ENCODE peak calls at places on chromosomes 2 and 18, in four cellular contexts. One of them, this sample, is unnamed.

GRCh38 chr2:190986221-190986953 is 27.6 kb downstream of the STAT1 start:
- DNase-seq in H1: no peak
- DNase-seq in K562: peak
- DNase-seq in HepG2: no peak
- DNase-seq in this sample: no peak

GRCh38 chr2:64459575-64459974 is 5.6 kb downstream of the LGALSL start:
- DNase-seq in H1: no peak
- DNase-seq in K562: no peak
- DNase-seq in HepG2: no peak
- DNase-seq in this sample: no peak

GRCh38 chr18:78128004-78128403 is 851.6 kb upstream of the SALL3 start:
- DNase-seq in H1: no peak
- DNase-seq in K562: no peak
- DNase-seq in HepG2: no peak
- DNase-seq in this sample: no peak

GRCh38 chr18:47184419-47185050 is 8.4 kb upstream of the IER3IP1 start:
- DNase-seq in H1: no peak
- DNase-seq in K562: peak
- DNase-seq in HepG2: peak
- DNase-seq in this sample: peak

GRCh38 chr2:23624378-23624777 is 239.4 kb downstream of the KLHL29 start:
- DNase-seq in H1: peak
- DNase-seq in K562: peak
- DNase-seq in HepG2: peak
- DNase-seq in this sample: peak

GRCh38 chr18:8242306-8242705 is 366.9 kb upstream of the RAB12 start:
- DNase-seq in H1: no peak
- DNase-seq in K562: no peak
- DNase-seq in HepG2: no peak
- DNase-seq in this sample: no peak

GRCh38 chr2:95271381-95271971 is 2.8 kb upstream of the PROM2 start:
- DNase-seq in H1: peak
- DNase-seq in K562: no peak
- DNase-seq in HepG2: no peak
- DNase-seq in this sample: no peak

GRCh38 chr2:99420031-99420430 is 69.8 kb downstream of the REV1 start:
- DNase-seq in H1: no peak
- DNase-seq in K562: no peak
- DNase-seq in HepG2: no peak
- DNase-seq in this sample: no peak

GRCh38 chr18:3870914-3871313 is 420.9 kb downstream of the TGIF1 start:
- DNase-seq in H1: no peak
- DNase-seq in K562: no peak
- DNase-seq in HepG2: no peak
- DNase-seq in this sample: no peak

GRCh38 chr18:40874233-40874632 is 1080.8 kb upstream of the PIK3C3 start:
- DNase-seq in H1: no peak
- DNase-seq in K562: no peak
- DNase-seq in HepG2: no peak
- DNase-seq in this sample: no peak

GRCh38 chr2:57696016-57696415 is 350.6 kb upstream of the VRK2 start:
- DNase-seq in H1: no peak
- DNase-seq in K562: no peak
- DNase-seq in HepG2: no peak
- DNase-seq in this sample: peak

GRCh38 chr2:130963849-130964793 is 127.4 kb downstream of the ARHGEF4 start:
- DNase-seq in H1: peak
- DNase-seq in K562: peak
- DNase-seq in HepG2: no peak
- DNase-seq in this sample: peak

GRCh38 chr2:119609337-119609736 is 65.1 kb downstream of the CFAP221 start:
- DNase-seq in H1: no peak
- DNase-seq in K562: no peak
- DNase-seq in HepG2: no peak
- DNase-seq in this sample: no peak

GRCh38 chr2:174914894-174915760 is 90.1 kb downstream of the CHN1 start:
- DNase-seq in H1: no peak
- DNase-seq in K562: no peak
- DNase-seq in HepG2: no peak
- DNase-seq in this sample: no peak

GRCh38 chr18:80249217-80250093 is 2.1 kb upstream of the PARD6G start:
- DNase-seq in H1: no peak
- DNase-seq in K562: no peak
- DNase-seq in HepG2: no peak
- DNase-seq in this sample: no peak

GRCh38 chr2:174745142-174745541 is 19.1 kb downstream of the CHRNA1 start:
- DNase-seq in H1: no peak
- DNase-seq in K562: no peak
- DNase-seq in HepG2: no peak
- DNase-seq in this sample: no peak

GRCh38 chr2:85088921-85089320 is 44.3 kb upstream of the TCF7L1 start:
- DNase-seq in H1: peak
- DNase-seq in K562: no peak
- DNase-seq in HepG2: no peak
- DNase-seq in this sample: no peak

GRCh38 chr2:178328037-178328436 is 122.9 kb downstream of the PRKRA start:
- DNase-seq in H1: no peak
- DNase-seq in K562: no peak
- DNase-seq in HepG2: no peak
- DNase-seq in this sample: no peak

GRCh38 chr2:529425-529824 is 147.8 kb downstream of the TMEM18 start:
- DNase-seq in H1: no peak
- DNase-seq in K562: no peak
- DNase-seq in HepG2: peak
- DNase-seq in this sample: peak

GRCh38 chr2:102283996-102284395 is 27.4 kb upstream of the IL1RL1 start:
- DNase-seq in H1: no peak
- DNase-seq in K562: no peak
- DNase-seq in HepG2: no peak
- DNase-seq in this sample: no peak

GRCh38 chr2:75344146-75344545 is 144.8 kb upstream of the TACR1 start:
- DNase-seq in H1: no peak
- DNase-seq in K562: no peak
- DNase-seq in HepG2: no peak
- DNase-seq in this sample: no peak

GRCh38 chr2:53880756-53881155 is 21.0 kb upstream of the GPR75 start:
- DNase-seq in H1: no peak
- DNase-seq in K562: no peak
- DNase-seq in HepG2: no peak
- DNase-seq in this sample: no peak

GRCh38 chr18:73156117-73156516 is 288.3 kb upstream of the NETO1 start:
- DNase-seq in H1: no peak
- DNase-seq in K562: no peak
- DNase-seq in HepG2: no peak
- DNase-seq in this sample: no peak

GRCh38 chr2:120708944-120709607 is 26.6 kb upstream of the GLI2 start:
- DNase-seq in H1: no peak
- DNase-seq in K562: no peak
- DNase-seq in HepG2: no peak
- DNase-seq in this sample: no peak

GRCh38 chr2:189627789-189628188 is 33.5 kb upstream of the ASNSD1 start:
- DNase-seq in H1: no peak
- DNase-seq in K562: no peak
- DNase-seq in HepG2: no peak
- DNase-seq in this sample: no peak

GRCh38 chr2:148519013-148519412 is 125.5 kb upstream of the EPC2 start:
- DNase-seq in H1: no peak
- DNase-seq in K562: no peak
- DNase-seq in HepG2: no peak
- DNase-seq in this sample: no peak

GRCh38 chr2:106886916-106887758 is 1.2 kb upstream of the ST6GAL2 start:
- DNase-seq in H1: peak
- DNase-seq in K562: no peak
- DNase-seq in HepG2: no peak
- DNase-seq in this sample: peak

GRCh38 chr2:145114726-145115125 is 594.8 kb upstream of the ZEB2 start:
- DNase-seq in H1: no peak
- DNase-seq in K562: no peak
- DNase-seq in HepG2: no peak
- DNase-seq in this sample: no peak

GRCh38 chr2:226655871-226656270 is 143.7 kb downstream of the IRS1 start:
- DNase-seq in H1: no peak
- DNase-seq in K562: no peak
- DNase-seq in HepG2: no peak
- DNase-seq in this sample: peak

GRCh38 chr2:177064417-177064816 is 148.2 kb upstream of the HNRNPA3 start:
- DNase-seq in H1: no peak
- DNase-seq in K562: no peak
- DNase-seq in HepG2: no peak
- DNase-seq in this sample: no peak

GRCh38 chr18:60692277-60692676 is 319.7 kb upstream of the MC4R start:
- DNase-seq in H1: no peak
- DNase-seq in K562: no peak
- DNase-seq in HepG2: no peak
- DNase-seq in this sample: no peak

GRCh38 chr18:60691061-60691460 is 318.5 kb upstream of the MC4R start:
- DNase-seq in H1: no peak
- DNase-seq in K562: no peak
- DNase-seq in HepG2: no peak
- DNase-seq in this sample: no peak

DNA sequence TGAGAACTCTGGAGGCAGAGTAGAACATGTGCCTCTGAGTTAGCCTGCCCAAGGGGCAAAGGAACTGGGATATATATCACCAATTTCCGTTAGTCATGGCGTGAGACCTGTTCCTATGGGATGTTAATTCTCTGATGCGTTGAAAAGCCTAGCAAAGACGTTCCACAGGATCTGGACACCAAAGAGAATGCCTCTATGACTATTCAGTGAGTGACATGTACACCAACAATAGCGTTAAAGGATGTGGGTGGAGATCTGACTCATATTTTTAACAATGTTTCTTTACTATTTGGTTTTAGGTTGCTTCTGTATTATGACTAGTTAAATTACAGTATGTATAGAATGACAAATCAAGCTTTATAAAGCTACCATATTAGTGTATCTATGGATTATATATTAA is 320.9 kb upstream of the MC4R start:
- DNase-seq in H1: no peak
- DNase-seq in K562: no peak
- DNase-seq in HepG2: no peak
- DNase-seq in this sample: no peak
- TF ChIP-seq RAD21 in H1: no peak
- TF ChIP-seq RAD21 in K562: no peak
- TF ChIP-seq RAD21 in HepG2: no peak
- TF ChIP-seq RAD21 in this sample: no peak

DNA sequence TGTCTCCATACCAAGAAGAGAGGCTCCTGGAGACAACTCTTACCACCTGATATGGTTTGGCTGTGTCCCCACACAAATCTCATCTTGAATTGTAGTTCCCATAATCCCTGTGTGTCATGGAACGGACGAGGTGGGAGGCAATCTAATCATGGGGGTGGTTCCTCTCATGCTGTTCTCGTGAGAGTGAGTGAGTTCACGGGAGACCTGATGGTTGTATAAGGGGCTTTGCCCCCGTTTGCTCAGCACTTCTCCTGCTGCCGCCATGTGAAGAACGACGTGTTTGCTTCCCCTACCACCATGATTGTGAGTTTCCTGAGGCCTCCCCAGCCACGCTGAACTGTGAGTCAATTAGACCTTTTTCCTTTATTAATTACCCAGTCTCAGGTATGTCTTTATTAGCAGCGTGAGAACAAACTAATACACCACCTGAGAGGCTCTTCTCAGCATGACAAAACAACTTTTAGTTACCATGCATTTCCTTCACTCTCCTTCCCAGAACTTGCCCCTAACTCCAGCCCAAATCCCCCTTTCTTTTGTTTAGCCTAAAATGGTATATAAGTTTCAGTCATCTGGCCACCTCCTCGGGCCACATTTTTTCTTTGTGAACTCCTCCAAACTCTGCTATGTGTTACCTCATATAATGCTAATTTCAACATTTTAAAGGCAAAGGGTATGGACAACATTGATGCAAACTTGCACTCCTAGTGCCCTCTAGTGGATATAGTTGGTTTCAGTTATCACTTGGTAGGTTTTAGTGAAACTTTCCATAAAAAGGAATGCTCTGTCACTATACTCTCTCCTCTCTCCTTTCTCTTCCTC is 58.6 kb upstream of the SLC25A52 start:
- DNase-seq in H1: peak
- DNase-seq in K562: peak
- DNase-seq in HepG2: peak
- DNase-seq in this sample: peak
- TF ChIP-seq RNF2 in H1: no peak
- TF ChIP-seq RNF2 in K562: no peak
- TF ChIP-seq RNF2 in HepG2: no peak
- TF ChIP-seq RNF2 in this sample: no peak

GRCh38 chr2:198374375-198375072 is 570.1 kb downstream of the PLCL1 start:
- DNase-seq in H1: peak
- DNase-seq in K562: peak
- DNase-seq in HepG2: peak
- DNase-seq in this sample: peak
- TF ChIP-seq RAD21 in H1: peak
- TF ChIP-seq RAD21 in K562: peak
- TF ChIP-seq RAD21 in HepG2: no peak
- TF ChIP-seq RAD21 in this sample: peak

DNA sequence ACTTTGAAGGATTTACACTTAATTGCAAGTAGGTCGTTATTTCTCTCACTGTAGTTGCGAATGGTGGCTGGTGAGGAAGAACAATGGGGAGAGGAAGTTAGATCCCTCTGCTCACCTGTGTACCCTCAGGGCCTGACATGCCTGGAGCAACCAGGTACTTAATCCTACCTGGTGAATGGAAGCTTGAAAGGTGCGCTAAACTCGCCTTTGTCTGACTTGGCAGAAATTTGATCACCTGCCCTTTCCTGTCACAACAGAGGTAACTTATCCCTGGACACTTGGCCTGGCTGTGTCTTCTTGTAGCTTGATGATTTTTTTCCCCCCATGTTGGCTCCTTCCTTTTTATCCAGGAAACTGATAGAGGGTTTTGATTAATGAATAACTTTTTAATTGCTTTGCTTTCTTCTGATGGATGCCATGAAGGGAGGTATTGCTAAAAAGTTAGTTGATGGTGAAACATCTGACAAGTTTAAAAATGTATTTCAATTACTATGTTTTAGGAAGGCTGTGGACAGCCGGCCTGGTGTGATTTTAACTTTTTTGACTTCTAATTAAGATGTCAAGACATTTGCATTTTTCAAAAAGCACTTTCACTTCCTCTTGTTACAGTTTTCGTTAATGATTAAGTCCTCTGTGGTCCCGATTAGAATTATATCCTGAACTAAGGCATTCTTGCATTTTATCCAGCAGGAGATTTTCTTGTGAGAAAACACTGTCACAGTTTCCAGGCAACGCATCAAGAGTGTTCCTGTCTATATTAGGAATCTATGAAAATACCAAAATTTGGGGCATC is 9.2 kb downstream of the SGPP2 start:
- DNase-seq in H1: peak
- DNase-seq in K562: no peak
- DNase-seq in HepG2: no peak
- DNase-seq in this sample: no peak
- TF ChIP-seq RNF2 in H1: no peak
- TF ChIP-seq RNF2 in K562: no peak
- TF ChIP-seq RNF2 in HepG2: no peak
- TF ChIP-seq RNF2 in this sample: no peak

GRCh38 chr2:231394201-231395141 is 1.0 kb upstream of the B3GNT7 start:
- DNase-seq in H1: peak
- DNase-seq in K562: no peak
- DNase-seq in HepG2: peak
- DNase-seq in this sample: no peak
- TF ChIP-seq RAD21 in H1: peak
- TF ChIP-seq RAD21 in K562: no peak
- TF ChIP-seq RAD21 in HepG2: peak
- TF ChIP-seq RAD21 in this sample: no peak